ENCODE peak calls at places on chromosomes 16 and 17, in six cellular contexts. Y is T47D; P is H7; N is A549; R is effector memory CD4-positive, alpha-beta T cell; U is nucleus accumbens. D is an unnamed sample.

GRCh38 chr16:24801761-24802302 is 43.9 kb upstream of the SLC5A11 start:
- DNase-seq in Y (no peak), P (no peak), N (no peak), R (no peak), U (no peak), D (no peak)

GRCh38 chr16:83744521-83744981 is 63.2 kb upstream of the HSBP1 start:
- DNase-seq in Y (no peak), P (no peak), N (no peak), R (no peak), U (peak; percentile 43), D (no peak)

GRCh38 chr17:43898446-43898845 is 8.9 kb downstream of the MPP2 start:
- DNase-seq in Y (peak; percentile 68), P (no peak), N (no peak), R (no peak), U (no peak), D (no peak)

GRCh38 chr17:77916771-77917481 is 41.6 kb upstream of the TNRC6C start:
- DNase-seq in Y (peak; percentile 18), P (no peak), N (no peak), R (no peak), U (no peak), D (peak; percentile 18)

GRCh38 chr16:28163699-28164584 is 47.8 kb downstream of the XPO6 start:
- DNase-seq in Y (no peak), P (no peak), N (no peak), R (no peak), U (no peak), D (no peak)

GRCh38 chr17:44221072-44221861 is 1.8 kb upstream of the UBTF start:
- DNase-seq in Y (peak; percentile 89), P (peak; percentile 92), N (peak; percentile 82), R (peak; percentile 43), U (peak; percentile 76), D (peak; percentile 72)

GRCh38 chr17:49990921-49991320 is 4.1 kb downstream of the DLX3 start:
- DNase-seq in Y (no peak), P (peak; percentile 24), N (no peak), R (no peak), U (no peak), D (no peak)

GRCh38 chr16:66388350-66389139 is 22.1 kb downstream of the CDH5 start:
- DNase-seq in Y (no peak), P (no peak), N (no peak), R (no peak), U (no peak), D (no peak)

GRCh38 chr16:57732011-57732410 is 3.6 kb upstream of the KATNB1 start:
- DNase-seq in Y (no peak), P (no peak), N (no peak), R (no peak), U (no peak), D (no peak)

D was measured in immature natural killer cell.